ENCODE peak calls at places on chromosomes 13 and 19, in four cellular contexts. N is SK-N-SH, Q is HepG2, C is K562. I is an unnamed sample. For H3K27me3, the result is how much of the 10 kb centered on the place peaks cover.

GRCh38 chr19:13463296-13463695 is 43.0 kb downstream of the CACNA1A start:
- DNase-seq in N (no peak), Q (no peak), C (peak), I (no peak)

GRCh38 chr19:6415592-6416190 is 8.9 kb downstream of the KHSRP start:
- DNase-seq in Q (no peak), C (peak), N (no peak), I (no peak)

GRCh38 chr13:78827471-78827870 is 168.5 kb upstream of the OBI1 start:
- DNase-seq in Q (no peak), N (no peak), C (no peak), I (no peak)

GRCh38 chr19:56167064-56167578 is 8.7 kb upstream of the GALP start:
- DNase-seq in N (no peak), Q (no peak), C (peak), I (no peak)

GRCh38 chr19:35718345-35719041 is 690 bp downstream of the KMT2B start:
- DNase-seq in N (peak), Q (no peak), C (no peak), I (no peak)

GRCh38 chr19:46211201-46211881 is 18.2 kb upstream of the IGFL1 start:
- DNase-seq in C (no peak), N (no peak), Q (no peak), I (peak)

GRCh38 chr13:24328145-24328544 is 18.8 kb downstream of the C1QTNF9 start:
- DNase-seq in C (no peak), N (peak), Q (no peak), I (no peak)

GRCh38 chr19:16496613-16496983 is 404 bp downstream of the C19orf44 start:
- DNase-seq in C (no peak), Q (no peak), N (no peak), I (no peak)

GRCh38 chr13:49246850-49247721 is 639 bp upstream of the CDADC1 start:
- DNase-seq in N (no peak), C (no peak), Q (no peak), I (no peak)

GRCh38 chr13:101258071-101258470 is 158.2 kb downstream of the NALCN start:
- DNase-seq in N (no peak), C (no peak), Q (peak), I (peak)

GRCh38 chr19:11964496-11964857 is 363 bp upstream of the ZNF763 start:
- DNase-seq in C (no peak), Q (peak), N (peak), I (no peak)

GRCh38 chr13:27044837-27045570 is 126.6 kb downstream of the USP12 start:
- DNase-seq in Q (no peak), N (no peak), C (no peak), I (no peak)

GRCh38 chr13:40096357-40096911 is 441.0 kb downstream of the COG6 start:
- DNase-seq in Q (no peak), C (no peak), N (no peak), I (no peak)

GRCh38 chr13:47413112-47413511 is 516.3 kb upstream of the HTR2A start:
- DNase-seq in C (no peak), Q (no peak), N (no peak), I (no peak)

GRCh38 chr13:30857018-30857417 is 49.1 kb upstream of the MEDAG start:
- DNase-seq in N (no peak), Q (no peak), C (no peak), I (no peak)

GRCh38 chr13:110463876-110464510 is 97.5 kb downstream of the RAB20 start:
- DNase-seq in C (no peak), N (no peak), Q (no peak), I (no peak)

GRCh38 chr13:38577048-38577447 is 109.8 kb upstream of the FREM2 start:
- DNase-seq in C (no peak), Q (peak), N (no peak), I (no peak)

GRCh38 chr13:108959254-108959653 is 329.8 kb downstream of the MYO16 start:
- DNase-seq in N (no peak), C (no peak), Q (no peak), I (no peak)

GRCh38 chr19:5244351-5244750 is 96.3 kb downstream of the PTPRS start:
- DNase-seq in Q (no peak), N (no peak), C (no peak), I (no peak)

GRCh38 chr13:73168226-73168992 is 109.6 kb downstream of the KLF5 start:
- DNase-seq in Q (no peak), N (no peak), C (no peak), I (no peak)

GRCh38 chr19:14317157-14317556 is 64.1 kb upstream of the ADGRE5 start:
- DNase-seq in C (no peak), Q (no peak), N (no peak), I (no peak)

GRCh38 chr19:13132471-13133166 is 14.6 kb downstream of the NACC1 start:
- DNase-seq in Q (no peak), N (no peak), C (no peak), I (no peak)

GRCh38 chr19:5309438-5310204 is 31.0 kb downstream of the PTPRS start:
- DNase-seq in C (no peak), N (peak), Q (no peak), I (no peak)

GRCh38 chr19:46206176-46206575 is 23.4 kb upstream of the IGFL1 start:
- DNase-seq in N (no peak), C (no peak), Q (no peak), I (no peak)

GRCh38 chr13:37595162-37595561 is 3.4 kb downstream of the POSTN start:
- DNase-seq in C (no peak), N (no peak), Q (no peak), I (no peak)

GRCh38 chr19:54178581-54179261 is 5.8 kb upstream of the TMC4 start:
- DNase-seq in N (peak), C (no peak), Q (no peak), I (no peak)
- TF ChIP-seq ZBTB33 in N (no peak), C (peak), Q (no peak), I (no peak)

GRCh38 chr13:52846567-52847321 is 1.7 kb downstream of the PCDH8 start:
- DNase-seq in N (peak), C (no peak), Q (no peak), I (no peak)
- H3K27me3 ChIP-seq in N (under half), C (under half), Q (under half), I (under half)

DNA sequence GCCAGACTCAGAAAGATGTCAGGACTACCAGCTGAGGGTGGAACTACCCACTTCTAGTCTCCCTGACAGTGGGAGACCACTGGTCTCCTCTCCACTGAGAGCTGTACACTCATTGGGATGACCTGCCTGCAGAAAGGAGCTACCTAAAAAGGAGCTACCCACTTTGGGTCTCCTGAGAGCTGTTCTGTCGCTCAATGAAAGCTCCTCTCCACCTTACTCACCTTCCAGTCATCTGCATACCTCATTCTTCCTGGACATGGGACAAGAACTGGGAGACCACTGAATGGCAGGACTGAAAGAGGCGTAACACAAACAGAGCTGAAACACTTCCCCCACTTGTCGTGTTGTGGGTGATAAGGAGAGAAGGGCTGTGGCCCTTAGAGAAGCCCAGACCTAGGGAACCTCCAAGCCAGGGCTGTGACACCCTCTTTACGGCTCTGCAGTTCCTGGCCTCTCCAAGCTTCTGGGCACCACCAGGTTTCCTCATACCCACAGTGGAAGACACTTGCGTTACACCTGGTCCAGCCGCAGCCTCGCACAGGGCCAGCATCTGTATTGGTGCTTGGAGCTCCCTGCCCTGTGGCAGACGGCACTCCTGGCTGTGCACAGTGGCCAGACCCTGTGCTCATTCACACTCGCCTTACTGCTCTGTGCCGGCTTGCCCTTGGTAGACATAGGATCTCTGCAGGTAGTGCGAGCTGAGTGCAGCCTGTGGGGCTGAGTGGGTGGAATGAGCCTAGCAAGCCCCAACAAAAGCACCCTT is 54.9 kb upstream of the SLITRK6 start:
- DNase-seq in C (no peak), Q (no peak), N (no peak), I (no peak)
- TF ChIP-seq ZBTB33 in C (no peak), Q (no peak), N (no peak), I (no peak)

GRCh38 chr19:30359936-30360335 is 12.2 kb upstream of the ZNF536 start:
- DNase-seq in C (no peak), Q (no peak), N (no peak), I (no peak)
- H3K27me3 ChIP-seq in C (under half), Q (under half), N (under half), I (under half)

GRCh38 chr19:18298601-18299000 is 17.2 kb upstream of the JUND start:
- DNase-seq in C (no peak), N (no peak), Q (no peak), I (no peak)

GRCh38 chr19:18304194-18304495 is 18.7 kb downstream of the LSM4 start:
- DNase-seq in N (no peak), Q (no peak), C (no peak), I (no peak)

GRCh38 chr19:18301718-18302111 is 20.3 kb upstream of the JUND start:
- DNase-seq in C (no peak), Q (no peak), N (no peak), I (no peak)

GRCh38 chr19:18299654-18300053 is 18.2 kb upstream of the JUND start:
- DNase-seq in N (no peak), Q (no peak), C (no peak), I (no peak)

GRCh38 chr19:18300930-18301717 is 19.7 kb upstream of the JUND start:
- DNase-seq in C (peak), Q (no peak), N (no peak), I (no peak)
- TF ChIP-seq ZBTB33 in C (peak), Q (peak), N (no peak), I (no peak)

GRCh38 chr19:49064768-49065611 is at the start of gene NTF4:
- DNase-seq in C (peak), Q (peak), N (peak), I (no peak)
- H3K27me3 ChIP-seq in C (half or more), Q (under half), N (under half), I (under half)

GRCh38 chr19:54535601-54536000 is 33.0 kb downstream of the LAIR2 start:
- DNase-seq in Q (no peak), C (no peak), N (no peak), I (no peak)
- TF ChIP-seq ZBTB33 in Q (no peak), C (no peak), N (no peak), I (no peak)

GRCh38 chr13:65111223-65111622 is 2118.9 kb downstream of the PCDH9 start:
- DNase-seq in Q (no peak), N (no peak), C (no peak), I (no peak)
- H3K27me3 ChIP-seq in Q (under half), N (under half), C (under half), I (under half)

GRCh38 chr19:23799321-23799720 is 40.6 kb upstream of the ZNF681 start:
- DNase-seq in N (no peak), Q (no peak), C (no peak), I (no peak)
- TF ChIP-seq ZBTB33 in N (no peak), Q (no peak), C (no peak), I (no peak)

DNA sequence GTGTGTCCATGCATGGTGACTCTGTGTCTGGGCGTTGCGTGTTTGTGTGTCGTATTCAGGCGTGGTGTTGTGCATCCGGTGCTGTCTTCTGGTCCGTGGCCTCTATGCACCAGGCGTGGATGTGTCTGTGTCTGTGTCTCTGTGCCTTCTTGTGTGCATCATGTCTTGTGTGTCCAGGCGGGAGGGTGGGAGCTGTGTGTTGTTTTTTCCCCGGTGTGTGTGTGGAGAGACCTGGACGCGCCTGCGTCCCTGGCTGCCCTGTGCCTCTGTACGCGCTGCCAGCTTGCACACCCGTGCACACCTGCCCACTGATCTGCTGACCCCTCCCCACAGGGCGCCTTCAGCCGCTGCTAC is 1.1 kb downstream of the PLK5 start:
- DNase-seq in Q (no peak), N (no peak), C (no peak), I (no peak)
- H3K27me3 ChIP-seq in Q (under half), N (half or more), C (under half), I (under half)